ENCODE peak calls at places on chromosomes 6 and 20, in eight cellular contexts. O is fibroblast of pulmonary artery; C is left ventricle myocardium superior; M is cardiac muscle cell; V is T-helper 2 cell; I is activated naive CD8-positive, alpha-beta T cell treated with anti-CD3 and anti-CD28 coated beads, Interleukin-2, amount 10 ng/mL, durations not matched to agents 7 days and 5 days; E is aorta; S is tibial nerve. P is an unnamed sample.

GRCh38 chr6:51992834-51993233 is 94.6 kb downstream of the PKHD1 start:
- DNase-seq in O (no peak), C (no peak), M (no peak), V (no peak), I (no peak), E (no peak), S (no peak), P (no peak)

GRCh38 chr6:106927531-106928398 is 46.8 kb downstream of the CD24 start:
- DNase-seq in O (peak; percentile 52), C (peak; percentile 46), M (peak; percentile 52), V (no peak), I (peak; percentile 58), E (no peak), S (no peak), P (no peak)

GRCh38 chr6:23783901-23784300 is 342.1 kb upstream of the NRSN1 start:
- DNase-seq in O (no peak), C (no peak), M (peak; percentile 0), V (no peak), I (no peak), E (no peak), S (no peak), P (no peak)

GRCh38 chr6:130143709-130144108 is 79.0 kb downstream of the SAMD3 start:
- DNase-seq in O (peak; percentile 29), C (no peak), M (no peak), V (no peak), I (no peak), E (no peak), S (no peak), P (no peak)

GRCh38 chr6:38871745-38872568 is 156.8 kb downstream of the DNAH8 start:
- DNase-seq in O (peak; percentile 61), C (no peak), M (peak; percentile 67), V (peak; percentile 44), I (peak; percentile 52), E (no peak), S (peak; percentile 72), P (peak; percentile 31)

GRCh38 chr6:88670369-88670768 is 293.0 kb downstream of the RNGTT start:
- DNase-seq in O (no peak), C (no peak), M (no peak), V (no peak), I (no peak), E (no peak), S (no peak), P (no peak)

GRCh38 chr6:41740366-41741162 is 5.2 kb upstream of the TFEB start:
- DNase-seq in O (no peak), C (peak; percentile 1), M (no peak), V (no peak), I (no peak), E (peak; percentile 32), S (no peak), P (no peak)

GRCh38 chr20:21571841-21572690 is 58.2 kb upstream of the NKX2-2 start:
- DNase-seq in O (peak; percentile 7), C (no peak), M (peak; percentile 6), V (no peak), I (peak; percentile 27), E (no peak), S (no peak), P (no peak)

GRCh38 chr6:16486661-16487060 is 248.3 kb downstream of the GMPR start:
- DNase-seq in O (no peak), C (no peak), M (no peak), V (peak; percentile 53), I (no peak), E (no peak), S (no peak), P (peak; percentile 33)

GRCh38 chr6:11270030-11271027 is 37.9 kb upstream of the NEDD9 start:
- DNase-seq in O (peak; percentile 77), C (no peak), M (peak; percentile 91), V (no peak), I (no peak), E (no peak), S (no peak), P (no peak)

GRCh38 chr6:156873654-156874380 is 96.6 kb downstream of the ARID1B start:
- DNase-seq in O (no peak), C (no peak), M (no peak), V (no peak), I (no peak), E (no peak), S (no peak), P (no peak)

GRCh38 chr6:127566119-127566518 is 10.9 kb upstream of the C6orf58 start:
- DNase-seq in O (peak; percentile 13), C (no peak), M (no peak), V (no peak), I (no peak), E (no peak), S (no peak), P (no peak)

GRCh38 chr20:3739054-3739925 is 6.8 kb downstream of the HSPA12B start:
- DNase-seq in O (peak; percentile 27), C (no peak), M (no peak), V (no peak), I (no peak), E (peak; percentile 36), S (no peak), P (no peak)

GRCh38 chr6:29722773-29723665 is at the start of gene HLA-F:
- DNase-seq in O (peak; percentile 82), C (peak; percentile 86), M (peak; percentile 83), V (peak; percentile 64), I (peak; percentile 76), E (peak; percentile 92), S (peak; percentile 93), P (peak; percentile 83)

GRCh38 chr6:112780498-112781096 is 433.5 kb downstream of the RFPL4B start:
- DNase-seq in O (peak; percentile 92), C (peak; percentile 43), M (peak; percentile 91), V (no peak), I (no peak), E (peak; percentile 73), S (peak; percentile 80), P (no peak)

GRCh38 chr6:146041282-146041681 is 12.4 kb downstream of the GRM1 start:
- DNase-seq in O (peak; percentile 56), C (no peak), M (peak; percentile 40), V (no peak), I (no peak), E (no peak), S (no peak), P (no peak)

GRCh38 chr6:52362443-52363221 is 681 bp downstream of the PAQR8 start:
- DNase-seq in O (no peak), C (peak; percentile 46), M (peak; percentile 7), V (peak; percentile 34), I (no peak), E (peak; percentile 58), S (peak; percentile 17), P (peak; percentile 31)

GRCh38 chr6:54130179-54130578 is 18.9 kb downstream of the MLIP start:
- DNase-seq in O (no peak), C (no peak), M (no peak), V (no peak), I (no peak), E (no peak), S (no peak), P (no peak)

GRCh38 chr6:142207265-142207877 is 60.3 kb downstream of the VTA1 start:
- DNase-seq in O (peak; percentile 83), C (peak; percentile 33), M (peak; percentile 79), V (no peak), I (peak; percentile 29), E (peak; percentile 50), S (no peak), P (peak; percentile 23)

GRCh38 chr6:116497089-116497676 is 14.3 kb upstream of the CALHM5 start:
- DNase-seq in O (no peak), C (peak; percentile 35), M (no peak), V (no peak), I (no peak), E (no peak), S (no peak), P (no peak)

GRCh38 chr6:137870286-137870685 is 3.2 kb downstream of the TNFAIP3 start:
- DNase-seq in O (no peak), C (no peak), M (no peak), V (no peak), I (no peak), E (no peak), S (no peak), P (no peak)

GRCh38 chr20:59587570-59587969 is 16.8 kb upstream of the PHACTR3 start:
- DNase-seq in O (no peak), C (no peak), M (no peak), V (no peak), I (no peak), E (no peak), S (no peak), P (no peak)

GRCh38 chr6:105138141-105138540 is 41.7 kb downstream of the POPDC3 start:
- DNase-seq in O (no peak), C (no peak), M (no peak), V (no peak), I (no peak), E (no peak), S (no peak), P (no peak)

GRCh38 chr6:7140631-7141366 is 33.0 kb downstream of the RREB1 start:
- DNase-seq in O (peak; percentile 70), C (peak; percentile 94), M (peak; percentile 81), V (peak; percentile 76), I (peak; percentile 86), E (peak; percentile 94), S (peak; percentile 84), P (peak; percentile 75)

GRCh38 chr20:40860487-40860902 is 168.1 kb upstream of the TOP1 start:
- DNase-seq in O (peak; percentile 25), C (no peak), M (peak; percentile 81), V (no peak), I (no peak), E (no peak), S (no peak), P (no peak)

GRCh38 chr6:36118550-36119107 is 11.7 kb upstream of the MAPK13 start:
- DNase-seq in O (no peak), C (no peak), M (no peak), V (no peak), I (no peak), E (no peak), S (no peak), P (peak; percentile 64)

GRCh38 chr20:50286609-50287008 is 96.0 kb downstream of the CEBPB start:
- DNase-seq in O (peak; percentile 91), C (peak; percentile 68), M (peak; percentile 89), V (no peak), I (no peak), E (peak; percentile 71), S (peak; percentile 85), P (no peak)

GRCh38 chr6:455006-455585 is 63.5 kb downstream of the IRF4 start:
- DNase-seq in O (no peak), C (no peak), M (no peak), V (no peak), I (peak; percentile 39), E (no peak), S (no peak), P (no peak)

GRCh38 chr6:80271074-80271473 is 164.6 kb downstream of the BCKDHB start:
- DNase-seq in O (no peak), C (no peak), M (no peak), V (no peak), I (no peak), E (no peak), S (no peak), P (no peak)

GRCh38 chr6:85130743-85131142 is 319.1 kb upstream of the NT5E start:
- DNase-seq in O (no peak), C (no peak), M (peak; percentile 57), V (no peak), I (no peak), E (no peak), S (no peak), P (no peak)

P was measured in effector CD4-positive, alpha-beta T cell.